ENCODE peak calls at places on chromosomes 13 and 19, in eight cellular contexts. One of them, this sample, is unnamed.

GRCh38 chr13:79799466-79799865 is 318.5 kb downstream of the NDFIP2 start:
- DNase-seq in H9: no peak
- DNase-seq in neuronal stem cell: no peak
- DNase-seq in A549: no peak
- DNase-seq in neural progenitor cell: no peak
- DNase-seq in GM23338: no peak
- DNase-seq in IMR-90: no peak
- DNase-seq in astrocyte: no peak
- DNase-seq in this sample: no peak

GRCh38 chr13:19155321-19155861 is 26.2 kb downstream of the TUBA3C start:
- DNase-seq in neural progenitor cell: no peak
- DNase-seq in A549: no peak
- DNase-seq in GM23338: no peak
- DNase-seq in IMR-90: no peak
- DNase-seq in H9: no peak
- DNase-seq in neuronal stem cell: no peak
- DNase-seq in astrocyte: no peak
- DNase-seq in this sample: peak

GRCh38 chr19:5380215-5380919 is 39.8 kb upstream of the PTPRS start:
- DNase-seq in H9: no peak
- DNase-seq in astrocyte: no peak
- DNase-seq in neural progenitor cell: no peak
- DNase-seq in A549: no peak
- DNase-seq in IMR-90: no peak
- DNase-seq in GM23338: no peak
- DNase-seq in neuronal stem cell: no peak
- DNase-seq in this sample: no peak

GRCh38 chr19:15300533-15301194 is 31.7 kb downstream of the BRD4 start:
- DNase-seq in GM23338: no peak
- DNase-seq in IMR-90: peak
- DNase-seq in astrocyte: no peak
- DNase-seq in A549: no peak
- DNase-seq in neuronal stem cell: no peak
- DNase-seq in H9: no peak
- DNase-seq in neural progenitor cell: no peak
- DNase-seq in this sample: no peak

GRCh38 chr19:51203941-51204720 is 20.7 kb upstream of the CD33 start:
- DNase-seq in A549: no peak
- DNase-seq in H9: no peak
- DNase-seq in IMR-90: no peak
- DNase-seq in neuronal stem cell: no peak
- DNase-seq in neural progenitor cell: no peak
- DNase-seq in GM23338: no peak
- DNase-seq in astrocyte: no peak
- DNase-seq in this sample: no peak

GRCh38 chr19:58538257-58539168 is 5.4 kb upstream of the TRIM28 start:
- DNase-seq in GM23338: peak
- DNase-seq in A549: no peak
- DNase-seq in neuronal stem cell: peak
- DNase-seq in H9: peak
- DNase-seq in IMR-90: no peak
- DNase-seq in neural progenitor cell: peak
- DNase-seq in astrocyte: no peak
- DNase-seq in this sample: no peak

GRCh38 chr13:113971471-113972231 is 2.2 kb downstream of the C13orf46 start:
- DNase-seq in GM23338: no peak
- DNase-seq in astrocyte: no peak
- DNase-seq in A549: no peak
- DNase-seq in IMR-90: no peak
- DNase-seq in neural progenitor cell: no peak
- DNase-seq in H9: no peak
- DNase-seq in neuronal stem cell: no peak
- DNase-seq in this sample: no peak

GRCh38 chr13:52845766-52846566 is 2.5 kb downstream of the PCDH8 start:
- DNase-seq in A549: no peak
- DNase-seq in H9: peak
- DNase-seq in astrocyte: no peak
- DNase-seq in neural progenitor cell: peak
- DNase-seq in IMR-90: no peak
- DNase-seq in neuronal stem cell: peak
- DNase-seq in GM23338: peak
- DNase-seq in this sample: no peak

GRCh38 chr13:92500192-92500591 is 726.4 kb upstream of the GPC6 start:
- DNase-seq in A549: no peak
- DNase-seq in astrocyte: no peak
- DNase-seq in IMR-90: no peak
- DNase-seq in neural progenitor cell: peak
- DNase-seq in GM23338: peak
- DNase-seq in H9: no peak
- DNase-seq in neuronal stem cell: no peak
- DNase-seq in this sample: no peak

GRCh38 chr19:3320853-3321252 is 45.5 kb upstream of the NFIC start:
- DNase-seq in neuronal stem cell: no peak
- DNase-seq in A549: no peak
- DNase-seq in GM23338: no peak
- DNase-seq in neural progenitor cell: no peak
- DNase-seq in H9: no peak
- DNase-seq in astrocyte: no peak
- DNase-seq in IMR-90: no peak
- DNase-seq in this sample: no peak

GRCh38 chr13:100611678-100612492 is 23.3 kb upstream of the GGACT start:
- DNase-seq in astrocyte: peak
- DNase-seq in neuronal stem cell: no peak
- DNase-seq in IMR-90: no peak
- DNase-seq in H9: no peak
- DNase-seq in GM23338: no peak
- DNase-seq in A549: no peak
- DNase-seq in neural progenitor cell: no peak
- DNase-seq in this sample: no peak

GRCh38 chr19:18292810-18293641 is 11.6 kb upstream of the JUND start:
- DNase-seq in H9: peak
- DNase-seq in A549: peak
- DNase-seq in astrocyte: peak
- DNase-seq in neural progenitor cell: peak
- DNase-seq in GM23338: peak
- DNase-seq in IMR-90: peak
- DNase-seq in neuronal stem cell: peak
- DNase-seq in this sample: no peak

GRCh38 chr13:30972888-30973377 is 40.5 kb downstream of the TEX26 start:
- DNase-seq in GM23338: no peak
- DNase-seq in IMR-90: peak
- DNase-seq in astrocyte: peak
- DNase-seq in A549: no peak
- DNase-seq in neuronal stem cell: no peak
- DNase-seq in neural progenitor cell: no peak
- DNase-seq in H9: no peak
- DNase-seq in this sample: no peak

GRCh38 chr19:41364546-41365391 is 820 bp upstream of the B9D2 start:
- DNase-seq in GM23338: no peak
- DNase-seq in astrocyte: no peak
- DNase-seq in neural progenitor cell: no peak
- DNase-seq in neuronal stem cell: no peak
- DNase-seq in A549: no peak
- DNase-seq in IMR-90: peak
- DNase-seq in H9: no peak
- DNase-seq in this sample: no peak

GRCh38 chr19:35754365-35755139 is 2.3 kb downstream of the HSPB6 start:
- DNase-seq in neural progenitor cell: no peak
- DNase-seq in neuronal stem cell: no peak
- DNase-seq in A549: no peak
- DNase-seq in H9: peak
- DNase-seq in IMR-90: no peak
- DNase-seq in astrocyte: no peak
- DNase-seq in GM23338: no peak
- DNase-seq in this sample: no peak
- H3K27ac ChIP-seq in neural progenitor cell: no peak
- H3K27ac ChIP-seq in neuronal stem cell: no peak
- H3K27ac ChIP-seq in A549: no peak
- H3K27ac ChIP-seq in H9: no peak
- H3K27ac ChIP-seq in IMR-90: no peak
- H3K27ac ChIP-seq in astrocyte: no peak
- H3K27ac ChIP-seq in GM23338: no peak
- H3K27ac ChIP-seq in this sample: no peak

GRCh38 chr13:73971481-73971880 is 162.7 kb downstream of the KLF12 start:
- DNase-seq in H9: no peak
- DNase-seq in neural progenitor cell: no peak
- DNase-seq in A549: no peak
- DNase-seq in neuronal stem cell: no peak
- DNase-seq in IMR-90: no peak
- DNase-seq in astrocyte: no peak
- DNase-seq in GM23338: no peak
- DNase-seq in this sample: no peak

GRCh38 chr13:73973156-73973555 is 161.0 kb downstream of the KLF12 start:
- DNase-seq in A549: no peak
- DNase-seq in IMR-90: no peak
- DNase-seq in astrocyte: no peak
- DNase-seq in neural progenitor cell: no peak
- DNase-seq in neuronal stem cell: no peak
- DNase-seq in GM23338: peak
- DNase-seq in H9: no peak
- DNase-seq in this sample: no peak

GRCh38 chr13:73970413-73971055 is 163.7 kb downstream of the KLF12 start:
- DNase-seq in astrocyte: no peak
- DNase-seq in GM23338: no peak
- DNase-seq in neural progenitor cell: no peak
- DNase-seq in neuronal stem cell: no peak
- DNase-seq in A549: no peak
- DNase-seq in IMR-90: no peak
- DNase-seq in H9: no peak
- DNase-seq in this sample: no peak

GRCh38 chr13:73972503-73972902 is 161.7 kb downstream of the KLF12 start:
- DNase-seq in neural progenitor cell: no peak
- DNase-seq in IMR-90: no peak
- DNase-seq in astrocyte: no peak
- DNase-seq in H9: no peak
- DNase-seq in neuronal stem cell: no peak
- DNase-seq in GM23338: no peak
- DNase-seq in A549: no peak
- DNase-seq in this sample: no peak

DNA sequence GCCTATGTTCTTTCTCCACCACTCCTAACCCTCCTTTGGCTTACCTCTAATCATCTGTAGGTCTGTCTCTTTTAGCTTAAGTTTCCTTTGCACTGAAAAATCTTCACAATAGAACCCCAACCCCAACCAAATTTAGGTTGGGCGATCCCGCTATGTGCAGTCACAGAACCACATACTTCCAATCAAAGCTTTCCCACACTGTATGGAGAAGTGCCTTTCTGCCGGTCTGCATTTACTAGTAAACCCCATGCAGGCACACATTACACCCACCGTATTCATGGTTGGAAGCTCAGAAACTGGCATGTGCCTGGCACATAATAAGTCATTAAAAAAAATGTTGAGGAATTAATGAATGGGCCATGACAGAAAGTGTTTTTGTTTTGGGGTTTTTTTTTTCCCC is 158.4 kb downstream of the KLF12 start:
- DNase-seq in neural progenitor cell: no peak
- DNase-seq in astrocyte: no peak
- DNase-seq in A549: no peak
- DNase-seq in H9: no peak
- DNase-seq in neuronal stem cell: no peak
- DNase-seq in GM23338: no peak
- DNase-seq in IMR-90: no peak
- DNase-seq in this sample: no peak
- H3K4me2 ChIP-seq in neural progenitor cell: no peak
- H3K4me2 ChIP-seq in astrocyte: no peak
- H3K4me2 ChIP-seq in A549: no peak
- H3K4me2 ChIP-seq in H9: no peak
- H3K4me2 ChIP-seq in neuronal stem cell: no peak
- H3K4me2 ChIP-seq in GM23338: no peak
- H3K4me2 ChIP-seq in IMR-90: no peak
- H3K4me2 ChIP-seq in this sample: no peak

GRCh38 chr19:13029301-13029880 is 34.1 kb downstream of the NFIX start:
- DNase-seq in astrocyte: no peak
- DNase-seq in neural progenitor cell: no peak
- DNase-seq in IMR-90: no peak
- DNase-seq in H9: no peak
- DNase-seq in GM23338: no peak
- DNase-seq in neuronal stem cell: no peak
- DNase-seq in A549: no peak
- DNase-seq in this sample: no peak
- H3K27ac ChIP-seq in astrocyte: no peak
- H3K27ac ChIP-seq in neural progenitor cell: no peak
- H3K27ac ChIP-seq in IMR-90: no peak
- H3K27ac ChIP-seq in H9: no peak
- H3K27ac ChIP-seq in GM23338: no peak
- H3K27ac ChIP-seq in neuronal stem cell: no peak
- H3K27ac ChIP-seq in A549: no peak
- H3K27ac ChIP-seq in this sample: no peak

GRCh38 chr13:43232144-43232840 is 208.9 kb downstream of the DNAJC15 start:
- DNase-seq in H9: no peak
- DNase-seq in IMR-90: no peak
- DNase-seq in neuronal stem cell: no peak
- DNase-seq in GM23338: no peak
- DNase-seq in astrocyte: peak
- DNase-seq in neural progenitor cell: no peak
- DNase-seq in A549: no peak
- DNase-seq in this sample: no peak
- H3K4me2 ChIP-seq in H9: no peak
- H3K4me2 ChIP-seq in IMR-90: no peak
- H3K4me2 ChIP-seq in neuronal stem cell: no peak
- H3K4me2 ChIP-seq in GM23338: no peak
- H3K4me2 ChIP-seq in astrocyte: no peak
- H3K4me2 ChIP-seq in neural progenitor cell: no peak
- H3K4me2 ChIP-seq in A549: no peak
- H3K4me2 ChIP-seq in this sample: no peak

This sample was measured in MM.1S.